ENCODE peak calls at places on chromosomes 4 and X, in four cellular contexts. Q is right lobe of liver, E is lower lobe of right lung, I is mesendoderm. T is an unnamed sample.

GRCh38 chr4:42671431-42672194 is 14.7 kb upstream of the ATP8A1 start:
- DNase-seq in Q (no peak), E (no peak), I (peak), T (no peak)

GRCh38 chr4:121674696-121675095 is 22.1 kb downstream of the ANXA5 start:
- DNase-seq in Q (no peak), E (no peak), I (no peak), T (no peak)

GRCh38 chrX:18937173-18937572 is 46.7 kb downstream of the PHKA2 start:
- DNase-seq in Q (no peak), E (no peak), I (no peak), T (no peak)

GRCh38 chrX:119655125-119655524 is 37.8 kb downstream of the SEPTIN6 start:
- DNase-seq in Q (no peak), E (no peak), I (peak), T (no peak)

GRCh38 chrX:47637546-47638195 is 7.9 kb upstream of the CFP start:
- DNase-seq in Q (peak), E (peak), I (peak), T (no peak)

GRCh38 chr4:159137176-159137575 is 34.3 kb downstream of the RAPGEF2 start:
- DNase-seq in Q (no peak), E (no peak), I (peak), T (no peak)

GRCh38 chrX:141701081-141701480 is 2.5 kb upstream of the SPANXD start:
- DNase-seq in Q (no peak), E (no peak), I (peak), T (no peak)

GRCh38 chr4:24799544-24800272 is 4.3 kb downstream of the SOD3 start:
- DNase-seq in Q (no peak), E (peak), I (peak), T (no peak)

GRCh38 chr4:165011403-165011802 is 20.4 kb upstream of the TRIM60 start:
- DNase-seq in Q (no peak), E (no peak), I (no peak), T (no peak)
- H3K27ac ChIP-seq in Q (no peak), E (no peak), I (no peak), T (no peak)

GRCh38 chrX:16883487-16883804 is 13.3 kb upstream of the RBBP7 start:
- DNase-seq in Q (no peak), E (no peak), I (no peak), T (no peak)

GRCh38 chrX:16882188-16882587 is 12.0 kb upstream of the RBBP7 start:
- DNase-seq in Q (peak), E (peak), I (no peak), T (no peak)

GRCh38 chrX:16882702-16883486 is 12.7 kb upstream of the RBBP7 start:
- DNase-seq in Q (peak), E (peak), I (peak), T (no peak)

DNA sequence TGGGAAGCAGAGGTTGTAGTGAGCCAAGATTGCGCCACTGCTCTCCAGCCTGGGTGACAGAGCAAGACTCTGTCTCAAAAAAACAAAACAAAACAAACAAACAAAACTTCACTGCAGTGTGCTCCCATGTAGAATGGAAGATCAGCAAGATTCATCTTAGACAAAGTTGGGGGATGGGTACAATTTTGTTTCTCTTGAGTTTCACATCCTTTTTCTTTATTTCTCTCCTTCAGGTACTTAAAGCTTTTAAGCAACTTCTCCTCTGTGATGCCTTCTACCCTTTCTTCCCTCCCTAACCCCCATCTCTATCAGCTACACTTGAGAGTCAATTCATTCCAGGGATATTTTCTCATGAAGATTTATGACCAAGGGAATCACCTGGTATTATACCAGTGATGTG is 15.5 kb upstream of the RBBP7 start:
- DNase-seq in Q (no peak), E (no peak), I (no peak), T (no peak)
- H3K4me3 ChIP-seq in Q (no peak), E (no peak), I (no peak), T (no peak)

GRCh38 chr4:172871381-172871780 is 297.2 kb upstream of the GALNT7 start:
- DNase-seq in Q (no peak), E (no peak), I (peak), T (no peak)
- H3K27ac ChIP-seq in Q (no peak), E (no peak), I (no peak), T (no peak)

GRCh38 chrX:152641256-152641875 is 3.7 kb downstream of the GABRQ start:
- DNase-seq in Q (no peak), E (no peak), I (peak), T (no peak)
- H3K4me3 ChIP-seq in Q (no peak), E (no peak), I (no peak), T (no peak)

DNA sequence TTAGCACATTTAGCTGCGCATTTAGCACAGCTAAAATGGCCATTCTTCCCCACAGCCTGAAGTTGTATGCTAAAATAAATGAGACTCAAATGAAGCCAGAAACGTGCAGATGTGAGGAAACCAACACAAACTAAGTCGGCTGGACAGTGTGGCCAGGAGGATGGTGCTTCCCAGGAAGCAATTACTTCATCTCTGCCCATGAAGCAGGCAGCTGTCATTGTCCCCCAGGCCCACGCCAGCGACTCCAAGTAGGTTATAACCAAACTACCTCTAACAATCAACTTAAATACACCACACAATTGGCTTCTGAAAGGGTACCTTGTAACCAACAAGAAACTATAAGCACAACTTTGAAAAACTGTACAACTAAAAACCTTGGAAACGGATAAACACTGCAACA is 39.3 kb downstream of the AFAP1 start:
- DNase-seq in Q (no peak), E (no peak), I (no peak), T (no peak)
- H3K27ac ChIP-seq in Q (no peak), E (no peak), I (no peak), T (no peak)

GRCh38 chr4:89049853-89050252 is 7.1 kb downstream of the FAM13A start:
- DNase-seq in Q (no peak), E (no peak), I (no peak), T (no peak)

GRCh38 chr4:89056292-89056952 is 563 bp downstream of the FAM13A start:
- DNase-seq in Q (no peak), E (no peak), I (no peak), T (peak)

GRCh38 chr4:89055157-89056080 is 1.6 kb downstream of the FAM13A start:
- DNase-seq in Q (no peak), E (no peak), I (peak), T (no peak)

GRCh38 chr4:89056953-89057398 is at the start of gene FAM13A:
- DNase-seq in Q (peak), E (peak), I (peak), T (peak)

GRCh38 chr4:89054627-89055026 is 2.4 kb downstream of the FAM13A start:
- DNase-seq in Q (no peak), E (no peak), I (no peak), T (no peak)
- H3K4me3 ChIP-seq in Q (no peak), E (no peak), I (no peak), T (no peak)

GRCh38 chr4:103268746-103269145 is 70.6 kb upstream of the CENPE start:
- DNase-seq in Q (no peak), E (no peak), I (no peak), T (no peak)

DNA sequence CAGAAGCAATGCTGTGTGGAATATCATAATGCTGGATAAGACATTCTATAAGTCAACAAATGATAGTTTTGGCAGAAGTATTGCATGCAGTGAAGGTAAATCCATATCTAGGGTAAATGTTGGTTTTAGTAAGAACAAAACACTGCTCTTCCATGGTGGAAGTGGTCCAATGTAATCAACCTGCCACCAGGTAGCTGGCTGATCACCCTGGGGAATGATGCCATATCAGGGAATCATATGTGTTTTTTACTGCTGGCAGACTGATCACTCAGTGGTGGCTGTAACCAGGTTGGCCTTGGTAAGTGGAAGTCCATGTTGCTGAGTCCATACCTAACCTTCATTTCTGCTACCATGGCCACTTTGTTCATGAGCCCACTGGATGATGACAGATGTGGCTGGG is 74.0 kb upstream of the CENPE start:
- DNase-seq in Q (no peak), E (no peak), I (no peak), T (no peak)
- H3K27ac ChIP-seq in Q (no peak), E (no peak), I (no peak), T (no peak)

GRCh38 chrX:129779747-129780146 is at the start of gene SASH3:
- DNase-seq in Q (peak), E (peak), I (no peak), T (no peak)
- H3K4me3 ChIP-seq in Q (peak), E (peak), I (no peak), T (no peak)

GRCh38 chrX:41339148-41339547 is 5.2 kb downstream of the DDX3X start:
- DNase-seq in Q (no peak), E (no peak), I (no peak), T (no peak)

GRCh38 chrX:41338422-41338821 is 4.5 kb downstream of the DDX3X start:
- DNase-seq in Q (no peak), E (no peak), I (no peak), T (no peak)

GRCh38 chrX:41336447-41336846 is 2.5 kb downstream of the DDX3X start:
- DNase-seq in Q (no peak), E (no peak), I (no peak), T (no peak)

GRCh38 chrX:41335590-41336331 is 1.8 kb downstream of the DDX3X start:
- DNase-seq in Q (no peak), E (no peak), I (no peak), T (no peak)

DNA sequence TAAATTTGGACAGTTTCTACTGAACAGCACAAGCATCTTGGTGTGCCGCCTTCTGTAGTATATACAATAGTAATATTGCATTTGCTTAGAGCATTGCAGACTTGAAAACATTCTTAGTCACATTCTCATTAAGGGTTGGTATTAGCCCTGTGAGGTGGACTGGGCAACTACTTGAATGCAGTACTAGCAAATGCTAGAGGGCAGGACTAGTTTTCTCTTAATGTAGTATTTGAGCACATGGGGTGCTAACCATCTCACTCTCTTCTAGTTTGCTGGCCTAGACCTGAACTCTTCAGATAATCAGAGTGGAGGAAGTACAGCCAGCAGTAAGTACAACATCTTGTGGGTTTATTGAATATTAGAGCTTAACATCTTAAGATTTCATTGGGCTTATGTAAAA is 3.2 kb downstream of the DDX3X start:
- DNase-seq in Q (no peak), E (no peak), I (no peak), T (no peak)
- H3K27ac ChIP-seq in Q (no peak), E (no peak), I (no peak), T (no peak)